ENCODE peak calls at places on chromosomes 16 and 17, in ten cellular contexts. S is cardiac muscle cell; F is foreskin fibroblast; R is CD4-positive, alpha-beta T cell; C is endothelial cell; E is neural crest cell; Q is progenitor cell of endocrine pancreas; D is HFFc6; U is RWPE1; H is PC-9. Y is an unnamed sample.

GRCh38 chr17:83032781-83033180 is 46.6 kb upstream of the METRNL start:
- DNase-seq in U (no peak), Q (no peak), E (no peak), D (no peak), R (no peak), H (no peak), C (no peak), S (no peak), F (no peak), Y (no peak)

GRCh38 chr17:16814439-16814838 is 124.4 kb downstream of the CCDC144A start:
- DNase-seq in F (no peak), E (no peak), S (no peak), D (no peak), R (no peak), U (no peak), Q (no peak), H (no peak), C (no peak), Y (peak; percentile 67)

GRCh38 chr16:22353188-22353919 is 21.1 kb downstream of the CDR2 start:
- DNase-seq in S (peak; percentile 81), F (peak; percentile 56), H (peak; percentile 21), D (peak; percentile 87), R (no peak), C (no peak), E (no peak), Q (no peak), U (peak; percentile 32), Y (no peak)

GRCh38 chr16:19472487-19472886 is 49.4 kb downstream of the GDE1 start:
- DNase-seq in U (no peak), D (no peak), E (no peak), Q (no peak), S (no peak), C (no peak), R (no peak), F (no peak), H (no peak), Y (no peak)

GRCh38 chr17:253091-253846 is 71.8 kb upstream of the DOC2B start:
- DNase-seq in H (no peak), S (no peak), Q (no peak), C (no peak), F (no peak), U (no peak), E (no peak), D (no peak), R (no peak), Y (peak; percentile 57)

GRCh38 chr17:50055426-50056216 is at the start of gene ITGA3:
- DNase-seq in S (peak; percentile 87), D (peak; percentile 87), E (peak; percentile 41), F (peak; percentile 91), U (peak; percentile 88), H (peak; percentile 97), Q (peak; percentile 82), R (peak; percentile 14), C (peak; percentile 52), Y (peak; percentile 83)

GRCh38 chr17:933168-934083 is 46.1 kb downstream of the NXN start:
- DNase-seq in Q (no peak), H (peak; percentile 91), D (peak; percentile 95), U (peak; percentile 92), E (no peak), F (peak; percentile 92), C (no peak), R (no peak), S (peak; percentile 95), Y (no peak)

GRCh38 chr16:85613609-85614337 is 651 bp downstream of the GSE1 start:
- DNase-seq in F (no peak), Q (no peak), U (peak; percentile 33), S (peak; percentile 58), C (peak; percentile 54), R (no peak), E (no peak), H (peak; percentile 54), D (peak; percentile 24), Y (no peak)

GRCh38 chr16:53629607-53630312 is 73.9 kb downstream of the RPGRIP1L start:
- DNase-seq in Q (no peak), S (no peak), C (no peak), E (no peak), D (no peak), H (no peak), R (no peak), U (no peak), F (no peak), Y (no peak)
- TF ChIP-seq CTCF in Q (no peak), S (no peak), C (no peak), E (no peak), D (no peak), H (no peak), R (no peak), U (no peak), F (no peak), Y (no peak)

DNA sequence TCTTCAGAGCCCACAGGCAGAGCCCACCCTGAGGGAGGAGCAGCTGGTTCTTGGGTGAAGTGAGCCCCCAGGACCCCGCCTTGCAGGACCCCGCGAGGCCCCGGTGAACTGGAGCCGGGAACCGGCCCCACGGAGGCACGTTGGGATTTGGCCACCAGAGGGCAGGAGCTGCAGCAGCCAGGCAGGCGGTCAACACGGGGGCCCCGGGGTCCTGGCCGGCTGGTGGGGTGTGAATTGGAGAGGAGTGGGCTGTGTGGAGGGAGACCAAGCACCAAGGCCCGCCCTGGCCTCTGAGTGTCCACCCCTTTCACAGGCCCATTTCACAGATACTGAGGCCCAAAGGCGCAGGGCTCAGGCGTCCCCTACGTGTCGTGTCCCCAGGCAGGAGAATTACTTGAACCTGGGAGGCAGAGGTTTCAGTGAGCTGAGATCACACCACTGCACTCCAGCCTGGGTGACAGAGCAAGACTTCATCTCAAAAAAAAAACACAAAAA is 2.2 kb downstream of the DPEP1 start:
- DNase-seq in U (no peak), Q (peak; percentile 51), H (peak; percentile 53), D (no peak), C (no peak), E (peak; percentile 70), R (no peak), S (peak; percentile 19), F (no peak), Y (no peak)
- TF ChIP-seq CTCF in U (peak; percentile 61), Q (peak; percentile 81), H (peak; percentile 91), D (peak; percentile 81), C (peak; percentile 52), E (peak; percentile 73), R (peak; percentile 6), S (peak; percentile 69), F (peak; percentile 48), Y (peak; percentile 83)

GRCh38 chr16:636206-637080 is at the start of gene METTL26:
- DNase-seq in H (peak; percentile 94), R (peak; percentile 88), U (peak; percentile 88), C (peak; percentile 88), D (peak; percentile 92), S (peak; percentile 95), F (peak; percentile 93), Q (peak; percentile 87), E (peak; percentile 93), Y (peak; percentile 97)
- TF ChIP-seq CTCF in H (no peak), R (no peak), U (no peak), C (no peak), D (peak; percentile 4), S (no peak), F (no peak), Q (peak; percentile 27), E (no peak), Y (no peak)

DNA sequence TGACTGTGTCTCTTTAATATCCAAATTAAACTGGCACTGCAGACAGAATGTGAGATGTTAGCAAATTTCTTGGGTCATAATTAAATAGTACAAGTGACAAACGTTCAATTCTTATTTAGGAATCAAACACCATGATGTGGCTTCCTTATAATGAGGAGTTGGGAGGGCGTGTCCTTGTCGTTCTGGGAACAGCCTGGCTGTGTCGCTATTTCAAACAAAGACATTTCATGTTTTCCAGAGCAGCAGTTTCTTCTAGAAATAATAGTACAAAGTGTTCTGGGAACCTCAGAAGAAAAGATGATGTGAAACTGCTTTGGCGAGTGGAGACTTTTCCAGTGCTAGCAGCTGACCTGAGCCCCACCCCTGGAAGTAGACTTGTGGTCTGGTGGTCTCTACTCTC is 301.7 kb upstream of the N4BP1 start:
- DNase-seq in D (no peak), H (no peak), E (no peak), Q (no peak), F (no peak), R (no peak), C (no peak), S (no peak), U (no peak), Y (no peak)
- TF ChIP-seq CTCF in D (no peak), H (no peak), E (no peak), Q (peak; percentile 34), F (no peak), R (no peak), C (no peak), S (no peak), U (no peak), Y (no peak)

DNA sequence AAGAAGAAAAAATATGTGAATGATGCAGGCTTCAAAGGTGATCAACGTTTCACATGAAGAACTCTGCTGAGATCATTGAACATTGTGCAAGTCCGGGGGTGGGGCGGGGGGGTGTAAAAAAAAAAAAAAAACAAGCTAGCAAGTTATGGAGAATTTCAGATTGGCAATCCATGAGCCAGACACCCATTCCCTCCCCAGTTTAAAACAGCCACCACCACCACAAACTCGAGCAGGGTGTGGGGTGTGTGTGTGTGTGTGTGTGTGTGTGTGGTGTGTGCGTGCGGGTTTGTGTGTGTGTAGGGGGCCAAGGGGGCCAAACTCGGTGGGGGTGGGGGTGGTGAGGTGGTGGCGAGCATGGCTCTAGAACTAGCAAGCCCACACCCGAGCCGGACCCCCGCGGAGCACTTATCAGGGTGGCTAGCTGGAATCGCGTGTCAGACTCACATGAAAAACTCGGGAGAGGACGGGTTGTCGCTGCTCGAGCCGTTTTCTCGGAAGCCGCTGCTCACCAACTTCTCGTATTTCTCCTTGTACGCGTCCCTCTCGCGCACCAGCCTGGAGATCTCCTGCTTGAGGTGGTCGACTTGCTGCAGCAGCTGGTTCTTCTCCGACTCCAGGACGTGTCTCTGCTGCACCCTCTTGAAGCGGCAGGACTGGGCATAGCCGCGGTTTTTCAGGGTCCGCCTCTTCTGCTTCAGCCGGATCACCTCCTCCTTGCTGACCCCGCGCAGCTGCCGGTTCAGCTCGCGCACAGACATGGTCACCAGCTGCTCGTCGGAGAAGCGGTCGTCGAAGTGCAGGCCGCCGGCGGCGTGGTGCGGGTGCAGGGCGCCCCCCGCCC is 2.0 kb downstream of the MAF start:
- DNase-seq in U (no peak), R (peak; percentile 20), D (no peak), E (peak; percentile 48), C (peak; percentile 69), F (no peak), S (peak; percentile 50), H (no peak), Q (peak; percentile 51), Y (peak; percentile 75)
- TF ChIP-seq CTCF in U (peak; percentile 19), R (no peak), D (no peak), E (peak; percentile 49), C (peak; percentile 19), F (no peak), S (no peak), H (no peak), Q (peak; percentile 50), Y (peak; percentile 61)

DNA sequence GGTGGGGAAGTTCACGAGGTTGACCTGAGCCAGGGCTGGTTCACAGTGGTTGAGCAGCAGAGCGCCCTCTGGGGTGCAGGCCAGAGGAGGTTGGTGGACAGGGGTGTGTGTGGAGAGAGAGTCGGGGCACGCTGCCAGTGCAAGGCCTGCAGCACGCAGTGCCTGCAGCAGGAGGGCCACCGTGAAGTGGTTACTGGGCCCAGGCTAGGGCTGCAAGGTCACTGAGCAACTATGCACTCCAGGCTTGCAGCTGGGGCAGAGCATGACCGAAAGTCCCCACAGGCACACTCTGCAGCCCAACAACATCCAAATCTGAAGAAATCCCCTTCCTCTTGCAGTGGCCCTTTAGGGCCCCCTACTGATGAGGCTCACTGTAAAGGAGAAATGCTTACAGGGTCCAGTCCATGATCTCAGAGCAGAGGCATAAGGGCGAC is 89.1 kb upstream of the NOL11 start:
- DNase-seq in U (no peak), C (peak; percentile 24), E (no peak), S (peak; percentile 38), R (no peak), Q (no peak), F (no peak), D (no peak), H (no peak), Y (no peak)
- TF ChIP-seq CTCF in U (no peak), C (no peak), E (no peak), S (peak; percentile 19), R (no peak), Q (peak; percentile 24), F (no peak), D (peak; percentile 38), H (peak; percentile 21), Y (no peak)

Y was measured in type B pancreatic cell.